ENCODE peak calls at places on chromosome 14, in ten cellular contexts. F, L, T, P, Q, Y, K, N, H and S are unnamed samples.

GRCh38 chr14:100899841-100900771 is 3.4 kb downstream of the RTL1 start:
- DNase-seq in F (no peak), L (no peak), T (no peak), P (peak; percentile 27), Q (no peak), Y (peak; percentile 39), K (no peak), N (no peak), H (peak; percentile 38), S (peak; percentile 58)

GRCh38 chr14:54791001-54791400 is 111.6 kb downstream of the GCH1 start:
- DNase-seq in F (no peak), L (no peak), T (no peak), P (no peak), Q (no peak), Y (no peak), K (no peak), N (no peak), H (no peak), S (no peak)

GRCh38 chr14:51638071-51638944 is 13.4 kb upstream of the FRMD6 start:
- DNase-seq in F (no peak), L (no peak), T (peak; percentile 76), P (no peak), Q (no peak), Y (peak; percentile 64), K (no peak), N (no peak), H (no peak), S (no peak)

GRCh38 chr14:70186826-70187483 is 1.8 kb downstream of the SLC8A3 start:
- DNase-seq in F (no peak), L (peak; percentile 25), T (no peak), P (no peak), Q (no peak), Y (peak; percentile 64), K (no peak), N (no peak), H (no peak), S (no peak)

GRCh38 chr14:40371011-40371410 is 938.8 kb upstream of the FBXO33 start:
- DNase-seq in F (no peak), L (no peak), T (no peak), P (no peak), Q (no peak), Y (no peak), K (no peak), N (no peak), H (no peak), S (no peak)

GRCh38 chr14:66476964-66477363 is 9.2 kb upstream of the CCDC196 start:
- DNase-seq in F (no peak), L (no peak), T (peak; percentile 4), P (no peak), Q (no peak), Y (no peak), K (no peak), N (no peak), H (peak; percentile 71), S (no peak)

GRCh38 chr14:38835874-38836273 is 267.2 kb downstream of the SEC23A start:
- DNase-seq in F (no peak), L (peak; percentile 80), T (no peak), P (no peak), Q (no peak), Y (no peak), K (no peak), N (no peak), H (no peak), S (no peak)

GRCh38 chr14:102749833-102750775 is 27.1 kb upstream of the TRAF3 start:
- DNase-seq in F (no peak), L (peak; percentile 63), T (no peak), P (no peak), Q (no peak), Y (no peak), K (no peak), N (no peak), H (no peak), S (no peak)

GRCh38 chr14:61551419-61551818 is 143.9 kb upstream of the HIF1A start:
- DNase-seq in F (no peak), L (no peak), T (no peak), P (no peak), Q (no peak), Y (no peak), K (no peak), N (no peak), H (no peak), S (no peak)

GRCh38 chr14:102944448-102945330 is 22.2 kb downstream of the AMN start:
- DNase-seq in F (no peak), L (peak; percentile 77), T (no peak), P (no peak), Q (no peak), Y (no peak), K (no peak), N (no peak), H (no peak), S (no peak)

GRCh38 chr14:36657409-36658090 is 4.1 kb upstream of the PAX9 start:
- DNase-seq in F (no peak), L (peak; percentile 77), T (no peak), P (no peak), Q (no peak), Y (peak; percentile 65), K (no peak), N (no peak), H (no peak), S (no peak)

DNA sequence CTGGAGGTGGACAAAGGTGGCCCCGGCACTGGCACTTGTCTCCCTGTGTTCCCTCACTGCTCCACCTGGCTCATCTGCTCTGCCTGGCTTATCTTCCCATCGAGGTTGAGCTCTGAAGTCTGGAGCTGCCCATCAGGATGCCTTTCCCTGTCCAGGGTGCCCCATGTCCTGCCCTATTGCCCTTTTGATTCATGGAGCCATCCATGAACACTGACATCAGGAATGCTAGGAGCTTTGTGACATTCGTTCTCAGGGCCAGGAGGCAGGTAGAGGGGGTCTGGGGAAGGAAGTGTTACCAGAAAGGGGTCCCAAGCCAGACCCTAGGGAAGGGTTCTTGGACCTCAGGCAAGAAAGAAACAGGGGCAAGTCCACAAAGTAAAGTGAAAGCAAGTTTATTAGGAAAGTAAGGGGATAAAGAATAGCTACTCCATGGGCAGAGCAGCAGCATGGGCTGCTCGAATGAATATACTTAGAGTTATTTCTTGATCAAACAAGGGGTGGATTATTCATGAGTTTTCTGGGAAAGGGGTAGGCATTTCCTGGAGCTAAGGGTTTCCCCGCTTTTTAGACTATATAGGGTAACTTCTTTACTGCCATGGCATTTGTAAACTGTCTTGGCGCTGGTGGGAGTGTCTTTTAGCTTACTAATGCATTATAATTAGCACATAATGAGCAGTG is 51.6 kb downstream of the RIN3 start:
- DNase-seq in F (no peak), L (no peak), T (peak; percentile 40), P (no peak), Q (no peak), Y (no peak), K (no peak), N (no peak), H (no peak), S (no peak)
- TF ChIP-seq EP300 in F (no peak), L (no peak), T (no peak), P (no peak), Q (no peak), Y (no peak), K (no peak), N (no peak), H (no peak), S (no peak)

GRCh38 chr14:81396108-81396507 is 4.0 kb downstream of the STON2 start:
- DNase-seq in F (no peak), L (no peak), T (no peak), P (no peak), Q (no peak), Y (no peak), K (no peak), N (no peak), H (no peak), S (no peak)

GRCh38 chr14:81401420-81402122 is 1.4 kb upstream of the STON2 start:
- DNase-seq in F (no peak), L (no peak), T (peak; percentile 33), P (no peak), Q (no peak), Y (no peak), K (no peak), N (no peak), H (peak; percentile 24), S (no peak)

GRCh38 chr14:81400202-81400678 is at the start of gene STON2:
- DNase-seq in F (no peak), L (no peak), T (peak; percentile 11), P (no peak), Q (no peak), Y (peak; percentile 76), K (no peak), N (no peak), H (peak; percentile 90), S (no peak)

GRCh38 chr14:81400852-81401251 is 728 bp upstream of the STON2 start:
- DNase-seq in F (peak; percentile 42), L (no peak), T (peak; percentile 59), P (no peak), Q (no peak), Y (peak; percentile 94), K (peak; percentile 59), N (no peak), H (peak; percentile 31), S (peak; percentile 88)

GRCh38 chr14:81398196-81398891 is 1.8 kb downstream of the STON2 start:
- DNase-seq in F (no peak), L (no peak), T (no peak), P (no peak), Q (no peak), Y (no peak), K (no peak), N (no peak), H (no peak), S (no peak)
- H3K27ac ChIP-seq in F (no peak overlapping the region), L (no peak overlapping the region), T (no peak overlapping the region), P (no peak overlapping the region), Q (no peak overlapping the region), Y (no peak overlapping the region), K (peak overlapping the region; percentile 28), N (no peak overlapping the region), H (no peak overlapping the region), S (no peak overlapping the region)

DNA sequence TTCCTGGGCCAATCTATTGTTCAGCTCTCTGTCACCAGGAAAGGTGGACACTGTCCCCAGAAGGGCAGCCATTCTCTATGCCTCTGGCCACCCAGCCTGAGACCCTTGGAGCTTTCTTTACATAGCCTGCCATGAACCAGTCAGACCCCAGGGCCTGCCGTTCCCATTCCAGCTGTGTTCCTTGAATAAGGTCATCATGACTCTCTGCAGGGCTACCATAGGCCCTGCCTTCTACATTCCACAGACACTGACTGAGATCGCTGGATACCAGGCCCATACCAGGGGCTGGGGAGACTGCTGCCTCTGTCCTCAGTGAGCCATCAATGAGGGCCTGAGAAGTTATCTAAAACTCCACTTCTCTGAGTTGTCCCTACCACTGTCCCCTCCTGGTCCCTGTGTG is 75.5 kb downstream of the SYNE3 start:
- DNase-seq in F (no peak), L (no peak), T (no peak), P (no peak), Q (no peak), Y (no peak), K (no peak), N (no peak), H (no peak), S (no peak)
- TF ChIP-seq EP300 in F (no peak), L (no peak), T (no peak), P (no peak), Q (no peak), Y (no peak), K (no peak), N (no peak), H (no peak), S (no peak)

DNA sequence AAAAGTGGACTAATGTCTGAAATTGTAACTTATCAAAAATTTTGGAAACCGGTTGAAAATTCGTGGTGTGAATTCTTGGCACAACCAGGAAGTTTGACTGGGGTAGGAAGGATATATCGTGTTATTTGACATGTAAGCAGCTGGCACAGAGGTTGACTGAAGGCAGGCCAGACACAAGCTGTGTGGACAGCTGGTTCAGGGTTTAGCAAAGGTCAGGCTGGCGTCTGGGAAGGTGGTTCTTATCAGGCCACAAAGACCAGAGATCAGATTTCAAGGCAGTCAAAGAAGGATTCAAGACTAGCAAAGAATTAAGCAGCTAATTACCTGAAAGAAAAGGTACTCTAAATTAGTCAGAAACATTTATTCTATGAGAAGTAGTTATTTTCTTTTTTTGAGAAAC is 450.2 kb upstream of the MDGA2 start:
- DNase-seq in F (no peak), L (no peak), T (no peak), P (no peak), Q (no peak), Y (no peak), K (no peak), N (no peak), H (no peak), S (no peak)
- H3K27ac ChIP-seq in F (no peak overlapping the region), L (no peak overlapping the region), T (no peak overlapping the region), P (no peak overlapping the region), Q (no peak overlapping the region), Y (no peak overlapping the region), K (no peak overlapping the region), N (no peak overlapping the region), H (no peak overlapping the region), S (no peak overlapping the region)